ENCODE peak calls at places on chromosomes 2 and 18, in eight cellular contexts. One of them, this sample, is unnamed. For H3K36me3, the result is how much of the 10 kb centered on the place peaks cover.

GRCh38 chr2:177717831-177718618 is 325.5 kb downstream of the AGPS start:
- DNase-seq in IMR-90: no peak
- DNase-seq in Peyer's patch: no peak
- DNase-seq in esophagus squamous epithelium: no peak
- DNase-seq in stomach: no peak
- DNase-seq in HCT116: peak
- DNase-seq in tibial nerve: no peak
- DNase-seq in ovary: no peak
- DNase-seq in this sample: no peak

GRCh38 chr2:99677814-99678213 is 188.0 kb upstream of the REV1 start:
- DNase-seq in HCT116: no peak
- DNase-seq in esophagus squamous epithelium: no peak
- DNase-seq in ovary: no peak
- DNase-seq in stomach: no peak
- DNase-seq in Peyer's patch: no peak
- DNase-seq in tibial nerve: no peak
- DNase-seq in IMR-90: no peak
- DNase-seq in this sample: no peak

GRCh38 chr2:145015561-145015960 is 495.6 kb upstream of the ZEB2 start:
- DNase-seq in Peyer's patch: no peak
- DNase-seq in IMR-90: no peak
- DNase-seq in HCT116: no peak
- DNase-seq in esophagus squamous epithelium: no peak
- DNase-seq in tibial nerve: no peak
- DNase-seq in ovary: no peak
- DNase-seq in stomach: no peak
- DNase-seq in this sample: no peak

GRCh38 chr2:84970266-84970955 is 550 bp upstream of the KCMF1 start:
- DNase-seq in esophagus squamous epithelium: peak
- DNase-seq in Peyer's patch: peak
- DNase-seq in tibial nerve: peak
- DNase-seq in stomach: peak
- DNase-seq in HCT116: no peak
- DNase-seq in IMR-90: peak
- DNase-seq in ovary: peak
- DNase-seq in this sample: peak

GRCh38 chr18:58158008-58158407 is 114.0 kb downstream of the NEDD4L start:
- DNase-seq in HCT116: no peak
- DNase-seq in IMR-90: peak
- DNase-seq in stomach: no peak
- DNase-seq in tibial nerve: no peak
- DNase-seq in Peyer's patch: no peak
- DNase-seq in ovary: no peak
- DNase-seq in esophagus squamous epithelium: no peak
- DNase-seq in this sample: no peak

GRCh38 chr18:24677011-24677410 is 216.6 kb downstream of the HRH4 start:
- DNase-seq in tibial nerve: no peak
- DNase-seq in ovary: no peak
- DNase-seq in HCT116: no peak
- DNase-seq in Peyer's patch: no peak
- DNase-seq in esophagus squamous epithelium: no peak
- DNase-seq in IMR-90: peak
- DNase-seq in stomach: no peak
- DNase-seq in this sample: no peak

GRCh38 chr2:235493775-235494715 is at the start of gene AGAP1:
- DNase-seq in HCT116: peak
- DNase-seq in Peyer's patch: peak
- DNase-seq in ovary: peak
- DNase-seq in stomach: peak
- DNase-seq in IMR-90: peak
- DNase-seq in tibial nerve: peak
- DNase-seq in esophagus squamous epithelium: no peak
- DNase-seq in this sample: peak

GRCh38 chr2:74845991-74846390 is 12.1 kb downstream of the HK2 start:
- DNase-seq in tibial nerve: no peak
- DNase-seq in esophagus squamous epithelium: no peak
- DNase-seq in IMR-90: peak
- DNase-seq in Peyer's patch: no peak
- DNase-seq in ovary: no peak
- DNase-seq in HCT116: no peak
- DNase-seq in stomach: no peak
- DNase-seq in this sample: no peak

GRCh38 chr18:78645216-78645615 is 334.4 kb upstream of the SALL3 start:
- DNase-seq in tibial nerve: no peak
- DNase-seq in stomach: no peak
- DNase-seq in esophagus squamous epithelium: no peak
- DNase-seq in HCT116: no peak
- DNase-seq in Peyer's patch: no peak
- DNase-seq in ovary: no peak
- DNase-seq in IMR-90: no peak
- DNase-seq in this sample: no peak

GRCh38 chr18:63882333-63883141 is 5.0 kb upstream of the SERPINB2 start:
- DNase-seq in stomach: peak
- DNase-seq in tibial nerve: no peak
- DNase-seq in HCT116: peak
- DNase-seq in Peyer's patch: no peak
- DNase-seq in IMR-90: peak
- DNase-seq in esophagus squamous epithelium: no peak
- DNase-seq in ovary: no peak
- DNase-seq in this sample: peak

GRCh38 chr2:174763793-174764179 is 486 bp downstream of the CHRNA1 start:
- DNase-seq in tibial nerve: no peak
- DNase-seq in IMR-90: no peak
- DNase-seq in esophagus squamous epithelium: no peak
- DNase-seq in stomach: no peak
- DNase-seq in ovary: no peak
- DNase-seq in HCT116: no peak
- DNase-seq in Peyer's patch: no peak
- DNase-seq in this sample: no peak

GRCh38 chr2:133581027-133581760 is 12.9 kb upstream of the NCKAP5 start:
- DNase-seq in IMR-90: peak
- DNase-seq in tibial nerve: no peak
- DNase-seq in stomach: no peak
- DNase-seq in esophagus squamous epithelium: no peak
- DNase-seq in ovary: no peak
- DNase-seq in HCT116: no peak
- DNase-seq in Peyer's patch: no peak
- DNase-seq in this sample: no peak

DNA sequence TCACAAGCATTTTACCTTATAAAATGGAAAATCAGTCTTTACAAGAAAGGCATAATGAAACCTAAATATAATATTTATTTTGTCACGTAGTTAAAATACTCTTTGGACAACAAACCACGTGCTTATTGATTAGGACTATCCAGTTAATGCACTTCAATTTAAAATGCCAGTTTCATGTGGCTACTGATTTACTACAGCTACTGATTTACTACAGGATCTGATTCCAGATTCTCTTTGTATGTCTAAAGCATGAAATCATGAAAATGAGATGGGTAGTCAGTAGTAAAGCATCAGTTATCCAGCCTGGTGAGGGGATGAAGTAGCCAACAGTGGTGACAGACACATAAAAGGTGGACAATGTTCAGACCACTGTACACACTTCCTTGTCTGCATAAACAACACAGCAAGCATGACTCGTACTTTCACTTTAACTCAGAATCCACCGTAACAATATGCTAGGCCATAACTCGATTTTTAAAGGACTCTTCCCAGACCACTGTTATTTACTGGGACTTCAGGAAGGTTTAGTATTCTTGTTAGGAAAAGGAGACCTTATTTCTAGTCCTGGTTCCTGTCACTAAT is 24.9 kb downstream of the ACAA2 start:
- DNase-seq in HCT116: no peak
- DNase-seq in esophagus squamous epithelium: no peak
- DNase-seq in IMR-90: peak
- DNase-seq in tibial nerve: no peak
- DNase-seq in Peyer's patch: no peak
- DNase-seq in stomach: no peak
- DNase-seq in ovary: no peak
- DNase-seq in this sample: no peak
- TF ChIP-seq POLR2A in HCT116: no peak
- TF ChIP-seq POLR2A in esophagus squamous epithelium: no peak
- TF ChIP-seq POLR2A in IMR-90: no peak
- TF ChIP-seq POLR2A in tibial nerve: no peak
- TF ChIP-seq POLR2A in Peyer's patch: no peak
- TF ChIP-seq POLR2A in stomach: no peak
- TF ChIP-seq POLR2A in ovary: no peak
- TF ChIP-seq POLR2A in this sample: no peak

GRCh38 chr2:44768438-44769236 is 172.9 kb upstream of the SIX3 start:
- DNase-seq in Peyer's patch: no peak
- DNase-seq in stomach: no peak
- DNase-seq in HCT116: no peak
- DNase-seq in ovary: no peak
- DNase-seq in tibial nerve: no peak
- DNase-seq in IMR-90: no peak
- DNase-seq in esophagus squamous epithelium: no peak
- DNase-seq in this sample: no peak
- H3K36me3 ChIP-seq in Peyer's patch: under half
- H3K36me3 ChIP-seq in stomach: under half
- H3K36me3 ChIP-seq in HCT116: under half
- H3K36me3 ChIP-seq in ovary: under half
- H3K36me3 ChIP-seq in tibial nerve: under half
- H3K36me3 ChIP-seq in IMR-90: under half
- H3K36me3 ChIP-seq in esophagus squamous epithelium: under half
- H3K36me3 ChIP-seq in this sample: under half

GRCh38 chr18:48975817-48976649 is 25.3 kb upstream of the SMAD7 start:
- DNase-seq in Peyer's patch: peak
- DNase-seq in tibial nerve: no peak
- DNase-seq in stomach: peak
- DNase-seq in ovary: peak
- DNase-seq in IMR-90: peak
- DNase-seq in HCT116: no peak
- DNase-seq in esophagus squamous epithelium: no peak
- DNase-seq in this sample: peak
- TF ChIP-seq POLR2A in Peyer's patch: peak
- TF ChIP-seq POLR2A in tibial nerve: no peak
- TF ChIP-seq POLR2A in stomach: no peak
- TF ChIP-seq POLR2A in ovary: no peak
- TF ChIP-seq POLR2A in IMR-90: peak
- TF ChIP-seq POLR2A in HCT116: no peak
- TF ChIP-seq POLR2A in esophagus squamous epithelium: no peak
- TF ChIP-seq POLR2A in this sample: no peak

DNA sequence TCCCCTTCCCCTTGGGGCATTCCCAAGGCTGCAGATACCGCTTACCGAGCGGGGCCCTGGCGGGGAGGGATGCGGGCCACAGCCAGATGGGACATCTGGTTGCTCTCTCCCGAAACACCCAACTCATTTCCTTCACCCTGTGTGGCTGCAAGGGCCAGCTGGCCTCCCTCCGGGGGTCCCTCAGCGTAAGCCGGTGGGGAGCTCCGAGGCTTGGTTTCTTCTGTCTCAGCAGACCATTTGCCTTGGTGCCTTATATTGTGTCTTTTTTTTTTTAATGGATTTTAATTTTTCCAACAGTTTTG is 107.6 kb upstream of the ODC1 start:
- DNase-seq in IMR-90: no peak
- DNase-seq in tibial nerve: no peak
- DNase-seq in ovary: no peak
- DNase-seq in stomach: no peak
- DNase-seq in Peyer's patch: no peak
- DNase-seq in HCT116: no peak
- DNase-seq in esophagus squamous epithelium: no peak
- DNase-seq in this sample: no peak
- H3K36me3 ChIP-seq in IMR-90: under half
- H3K36me3 ChIP-seq in tibial nerve: under half
- H3K36me3 ChIP-seq in ovary: under half
- H3K36me3 ChIP-seq in stomach: under half
- H3K36me3 ChIP-seq in Peyer's patch: under half
- H3K36me3 ChIP-seq in HCT116: under half
- H3K36me3 ChIP-seq in esophagus squamous epithelium: under half
- H3K36me3 ChIP-seq in this sample: under half

GRCh38 chr2:60907329-60907728 is 26.0 kb downstream of the REL start:
- DNase-seq in esophagus squamous epithelium: no peak
- DNase-seq in stomach: no peak
- DNase-seq in ovary: no peak
- DNase-seq in HCT116: no peak
- DNase-seq in Peyer's patch: no peak
- DNase-seq in tibial nerve: no peak
- DNase-seq in IMR-90: no peak
- DNase-seq in this sample: no peak
- TF ChIP-seq POLR2A in esophagus squamous epithelium: no peak
- TF ChIP-seq POLR2A in stomach: no peak
- TF ChIP-seq POLR2A in ovary: no peak
- TF ChIP-seq POLR2A in HCT116: no peak
- TF ChIP-seq POLR2A in Peyer's patch: no peak
- TF ChIP-seq POLR2A in tibial nerve: no peak
- TF ChIP-seq POLR2A in IMR-90: no peak
- TF ChIP-seq POLR2A in this sample: no peak

DNA sequence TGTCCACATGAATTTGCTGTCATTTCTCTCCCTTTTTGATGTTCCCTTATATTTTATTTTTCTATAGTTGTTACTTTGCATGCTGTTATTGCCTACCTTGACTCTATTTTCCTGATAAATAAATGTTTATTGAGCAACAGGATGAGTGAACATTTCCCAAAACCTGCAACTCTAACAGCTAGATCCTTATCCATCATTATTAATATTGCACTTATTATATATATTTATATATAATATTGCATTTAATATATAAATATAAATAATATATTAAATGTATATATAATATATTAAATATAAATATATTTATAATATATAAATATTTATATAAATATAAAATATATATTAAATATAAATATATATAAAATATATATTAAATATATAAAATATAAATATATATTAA is 436.1 kb upstream of the MMADHC start:
- DNase-seq in esophagus squamous epithelium: no peak
- DNase-seq in Peyer's patch: no peak
- DNase-seq in IMR-90: no peak
- DNase-seq in tibial nerve: no peak
- DNase-seq in stomach: no peak
- DNase-seq in HCT116: no peak
- DNase-seq in ovary: no peak
- DNase-seq in this sample: no peak
- H3K36me3 ChIP-seq in esophagus squamous epithelium: under half
- H3K36me3 ChIP-seq in Peyer's patch: under half
- H3K36me3 ChIP-seq in IMR-90: under half
- H3K36me3 ChIP-seq in tibial nerve: under half
- H3K36me3 ChIP-seq in stomach: under half
- H3K36me3 ChIP-seq in HCT116: under half
- H3K36me3 ChIP-seq in ovary: under half
- H3K36me3 ChIP-seq in this sample: under half

DNA sequence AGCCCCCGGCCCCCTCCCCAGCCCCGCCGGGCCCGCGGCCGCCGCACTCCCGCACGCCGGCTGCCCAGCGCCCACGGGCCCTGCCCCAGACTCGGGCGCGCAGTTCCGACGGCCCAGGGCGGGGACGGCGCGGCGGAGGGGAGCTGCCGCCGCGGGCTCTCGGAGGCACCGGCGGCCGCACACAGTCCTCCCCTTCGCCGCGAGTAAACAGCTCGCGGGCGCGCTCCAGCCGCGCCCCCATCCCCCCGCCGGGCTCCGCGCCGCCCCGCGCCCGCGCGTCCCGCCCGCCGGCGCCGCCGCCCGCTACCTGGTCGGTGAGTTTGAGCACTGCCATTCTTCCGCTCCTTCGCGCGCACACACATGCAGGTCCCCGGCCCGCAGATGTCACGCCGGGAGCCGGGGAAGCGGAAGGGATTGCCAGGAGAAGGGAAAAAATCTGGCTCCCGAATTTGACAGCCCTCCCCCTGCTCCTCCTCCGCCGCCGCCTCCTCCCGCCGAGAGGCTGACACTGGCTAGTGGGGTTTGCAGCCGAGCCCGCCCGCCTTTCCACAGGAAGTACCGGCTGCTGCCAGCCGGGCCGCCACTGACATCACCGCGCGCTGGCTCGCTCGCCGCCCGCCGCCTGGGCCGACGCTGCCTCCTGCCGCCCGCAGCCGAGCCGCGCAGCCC is at the start of gene ANKRD44:
- DNase-seq in stomach: peak
- DNase-seq in IMR-90: peak
- DNase-seq in esophagus squamous epithelium: peak
- DNase-seq in tibial nerve: peak
- DNase-seq in HCT116: peak
- DNase-seq in ovary: peak
- DNase-seq in Peyer's patch: peak
- DNase-seq in this sample: peak
- TF ChIP-seq POLR2A in stomach: no peak
- TF ChIP-seq POLR2A in IMR-90: no peak
- TF ChIP-seq POLR2A in esophagus squamous epithelium: peak
- TF ChIP-seq POLR2A in tibial nerve: peak
- TF ChIP-seq POLR2A in HCT116: no peak
- TF ChIP-seq POLR2A in ovary: peak
- TF ChIP-seq POLR2A in Peyer's patch: peak
- TF ChIP-seq POLR2A in this sample: no peak

This sample was measured in heart left ventricle.